ENCODE peak calls at places on chromosomes 5 and 9, in five cellular contexts. Z is stimulated activated CD8-positive, alpha-beta memory T cell treated with anti-CD3 and anti-CD28 coated beads, Interleukin-15, amount 100 ng/mL, for 1 hour; N is amniotic epithelial cell; Q is Panc1; C is left ventricle myocardium inferior. A is an unnamed sample.

GRCh38 chr5:160315968-160316367 is 3.6 kb upstream of the CCNJL start:
- DNase-seq in Z (no peak), N (peak; percentile 57), Q (peak; percentile 98), C (no peak), A (peak; percentile 92)

GRCh38 chr5:142453801-142454381 is 129.1 kb upstream of the SPRY4 start:
- DNase-seq in Z (no peak), N (no peak), Q (no peak), C (no peak), A (no peak)

GRCh38 chr5:167985373-167985772 is 306.1 kb upstream of the WWC1 start:
- DNase-seq in Z (no peak), N (no peak), Q (no peak), C (no peak), A (no peak)

GRCh38 chr5:157464518-157465171 is 4.6 kb downstream of the NIPAL4 start:
- DNase-seq in Z (no peak), N (peak; percentile 90), Q (no peak), C (no peak), A (no peak)

GRCh38 chr5:166883016-166883415 is 1408.4 kb upstream of the WWC1 start:
- DNase-seq in Z (no peak), N (peak; percentile 7), Q (no peak), C (no peak), A (peak; percentile 24)

GRCh38 chr5:101687630-101688029 is 608.5 kb downstream of the SLCO4C1 start:
- DNase-seq in Z (no peak), N (no peak), Q (no peak), C (no peak), A (no peak)

GRCh38 chr5:83877911-83878706 is 157.5 kb upstream of the HAPLN1 start:
- DNase-seq in Z (no peak), N (peak; percentile 73), Q (no peak), C (no peak), A (no peak)

GRCh38 chr5:37111426-37112382 is 137.5 kb downstream of the CPLANE1 start:
- DNase-seq in Z (no peak), N (peak; percentile 42), Q (no peak), C (no peak), A (no peak)

GRCh38 chr5:163533229-163533628 is 27.8 kb downstream of the MAT2B start:
- DNase-seq in Z (no peak), N (no peak), Q (no peak), C (no peak), A (peak; percentile 40)

GRCh38 chr5:60812426-60812825 is 31.6 kb downstream of the ELOVL7 start:
- DNase-seq in Z (no peak), N (no peak), Q (no peak), C (no peak), A (no peak)

GRCh38 chr9:22238809-22239684 is 207.6 kb upstream of the DMRTA1 start:
- DNase-seq in Z (no peak), N (peak; percentile 73), Q (no peak), C (no peak), A (peak; percentile 67)

GRCh38 chr5:40221796-40222195 is 457.9 kb upstream of the PTGER4 start:
- DNase-seq in Z (no peak), N (peak; percentile 55), Q (no peak), C (no peak), A (no peak)

GRCh38 chr5:3116366-3116765 is 364.9 kb upstream of the IRX2 start:
- DNase-seq in Z (no peak), N (no peak), Q (no peak), C (no peak), A (no peak)

GRCh38 chr5:141363952-141364660 is at the start of gene PCDHGA5:
- DNase-seq in Z (no peak), N (no peak), Q (no peak), C (no peak), A (no peak)

GRCh38 chr5:2764581-2764980 is 13.1 kb upstream of the IRX2 start:
- DNase-seq in Z (no peak), N (no peak), Q (no peak), C (no peak), A (no peak)

GRCh38 chr5:121189569-121190305 is 661.9 kb upstream of the FTMT start:
- DNase-seq in Z (no peak), N (peak; percentile 75), Q (no peak), C (no peak), A (peak; percentile 67)

GRCh38 chr9:134546231-134546731 is 95.3 kb upstream of the COL5A1 start:
- DNase-seq in Z (no peak), N (peak; percentile 75), Q (no peak), C (peak; percentile 15), A (no peak)

GRCh38 chr5:72402381-72402890 is 82.3 kb downstream of the PTCD2 start:
- DNase-seq in Z (no peak), N (no peak), Q (no peak), C (no peak), A (no peak)

GRCh38 chr9:977361-978116 is 1.1 kb downstream of the DMRT3 start:
- DNase-seq in Z (no peak), N (no peak), Q (no peak), C (no peak), A (no peak)

GRCh38 chr5:150631326-150631701 is 9.1 kb upstream of the SYNPO start:
- DNase-seq in Z (no peak), N (no peak), Q (no peak), C (no peak), A (no peak)

GRCh38 chr5:94793113-94793815 is 174.8 kb downstream of the SLF1 start:
- DNase-seq in Z (no peak), N (peak; percentile 91), Q (no peak), C (no peak), A (no peak)

GRCh38 chr5:179821298-179822058 is 773 bp downstream of the SQSTM1 start:
- DNase-seq in Z (peak; percentile 69), N (peak; percentile 88), Q (no peak), C (peak; percentile 97), A (peak; percentile 94)

GRCh38 chr5:141245250-141245717 is at the start of gene PCDHB15:
- DNase-seq in Z (no peak), N (no peak), Q (no peak), C (peak; percentile 32), A (peak; percentile 71)

GRCh38 chr5:172658869-172659513 is 17.9 kb downstream of the NEURL1B start:
- DNase-seq in Z (no peak), N (no peak), Q (no peak), C (peak; percentile 69), A (peak; percentile 81)